ENCODE peak calls at places on chromosomes 4 and X, in ten cellular contexts. T is right cardiac atrium; F is MG63; L is brain microvascular endothelial cell; H is CD8-positive, alpha-beta memory T cell; R is BJ; Y is cardiac fibroblast; N is mucosa of descending colon; M is CD8-positive, alpha-beta T cell; U is heart right ventricle. D is an unnamed sample.

GRCh38 chrX:42366181-42366580 is 411.8 kb downstream of the PPP1R2C start:
- DNase-seq in T (no peak), F (no peak), L (no peak), H (no peak), R (no peak), Y (no peak), N (no peak), M (no peak), U (no peak), D (no peak)

GRCh38 chrX:99353412-99353811 is 1056.7 kb downstream of the PCDH19 start:
- DNase-seq in T (no peak), F (no peak), L (no peak), H (no peak), R (no peak), Y (no peak), N (no peak), M (no peak), U (no peak), D (no peak)

GRCh38 chr4:185394568-185395254 is 1.0 kb downstream of the LRP2BP start:
- DNase-seq in T (no peak), F (no peak), L (no peak), H (no peak), R (no peak), Y (no peak), N (no peak), M (no peak), U (no peak), D (no peak)

GRCh38 chr4:73435984-73436383 is at the start of gene AFP:
- DNase-seq in T (no peak), F (no peak), L (no peak), H (no peak), R (no peak), Y (no peak), N (no peak), M (no peak), U (no peak), D (no peak)

GRCh38 chr4:93409035-93409434 is 419.5 kb upstream of the ATOH1 start:
- DNase-seq in T (no peak), F (no peak), L (no peak), H (no peak), R (no peak), Y (no peak), N (no peak), M (no peak), U (no peak), D (no peak)

GRCh38 chr4:3767569-3768288 is 1.5 kb downstream of the ADRA2C start:
- DNase-seq in T (no peak), F (no peak), L (no peak), H (no peak), R (no peak), Y (peak), N (peak), M (no peak), U (no peak), D (no peak)

GRCh38 chr4:41160856-41161255 is 53.5 kb downstream of the APBB2 start:
- DNase-seq in T (no peak), F (no peak), L (peak), H (no peak), R (no peak), Y (no peak), N (no peak), M (no peak), U (no peak), D (no peak)

GRCh38 chrX:635428-636192 is 5.0 kb downstream of the SHOX start:
- DNase-seq in T (no peak), F (no peak), L (no peak), H (no peak), R (no peak), Y (no peak), N (no peak), M (no peak), U (no peak), D (no peak)

GRCh38 chrX:69116077-69116476 is 49.2 kb downstream of the PJA1 start:
- DNase-seq in T (no peak), F (no peak), L (no peak), H (no peak), R (no peak), Y (no peak), N (no peak), M (no peak), U (no peak), D (no peak)

GRCh38 chrX:2572740-2573139 is 72.0 kb upstream of the DHRSX start:
- DNase-seq in T (no peak), F (peak), L (peak), H (no peak), R (no peak), Y (peak), N (no peak), M (no peak), U (no peak), D (no peak)

GRCh38 chr4:56723201-56723605 is 42.1 kb upstream of the HOPX start:
- DNase-seq in T (no peak), F (no peak), L (no peak), H (no peak), R (no peak), Y (no peak), N (no peak), M (no peak), U (no peak), D (no peak)

GRCh38 chrX:67939270-67939669 is 395.4 kb downstream of the AR start:
- DNase-seq in T (no peak), F (no peak), L (no peak), H (no peak), R (no peak), Y (no peak), N (no peak), M (no peak), U (no peak), D (no peak)

GRCh38 chr4:181998588-181998987 is 244.6 kb upstream of the TENM3 start:
- DNase-seq in T (no peak), F (no peak), L (no peak), H (no peak), R (no peak), Y (no peak), N (no peak), M (no peak), U (no peak), D (no peak)

GRCh38 chr4:74376888-74377483 is 12.0 kb downstream of the EREG start:
- DNase-seq in T (no peak), F (no peak), L (peak), H (peak), R (no peak), Y (peak), N (peak), M (no peak), U (no peak), D (peak)

GRCh38 chrX:122439836-122440235 is 744.2 kb upstream of the GRIA3 start:
- DNase-seq in T (no peak), F (no peak), L (no peak), H (no peak), R (no peak), Y (no peak), N (no peak), M (no peak), U (no peak), D (no peak)

GRCh38 chr4:106588906-106589305 is 220.3 kb upstream of the GIMD1 start:
- DNase-seq in T (no peak), F (no peak), L (no peak), H (no peak), R (no peak), Y (no peak), N (no peak), M (no peak), U (no peak), D (no peak)

GRCh38 chrX:139820358-139820984 is 112.4 kb downstream of the ATP11C start:
- DNase-seq in T (no peak), F (no peak), L (no peak), H (no peak), R (no peak), Y (no peak), N (no peak), M (no peak), U (no peak), D (no peak)

GRCh38 chrX:139825618-139826017 is 107.2 kb downstream of the ATP11C start:
- DNase-seq in T (no peak), F (no peak), L (no peak), H (no peak), R (no peak), Y (no peak), N (no peak), M (no peak), U (no peak), D (no peak)

GRCh38 chrX:139828037-139828436 is 104.8 kb downstream of the ATP11C start:
- DNase-seq in T (no peak), F (no peak), L (no peak), H (no peak), R (no peak), Y (peak), N (no peak), M (no peak), U (no peak), D (no peak)

GRCh38 chrX:139826065-139827044 is 106.5 kb downstream of the ATP11C start:
- DNase-seq in T (no peak), F (peak), L (peak), H (no peak), R (peak), Y (peak), N (no peak), M (no peak), U (no peak), D (no peak)

GRCh38 chrX:139823806-139824205 is 109.0 kb downstream of the ATP11C start:
- DNase-seq in T (peak), F (peak), L (peak), H (no peak), R (no peak), Y (peak), N (no peak), M (no peak), U (no peak), D (no peak)
- H3K4me3 ChIP-seq in T (no peak), F (no peak), L (no peak), H (no peak), R (no peak), Y (no peak), N (no peak), M (no peak), U (no peak), D (no peak)

GRCh38 chrX:65671286-65671685 is 3.8 kb downstream of the MSN start:
- DNase-seq in T (no peak), F (no peak), L (no peak), H (no peak), R (no peak), Y (no peak), N (no peak), M (no peak), U (no peak), D (no peak)
- H3K4me3 ChIP-seq in T (peak), F (no peak), L (no peak), H (peak), R (no peak), Y (no peak), N (no peak), M (peak), U (peak), D (no peak)

GRCh38 chr4:5713861-5714260 is 2.9 kb downstream of the EVC start:
- DNase-seq in T (no peak), F (no peak), L (no peak), H (no peak), R (no peak), Y (no peak), N (no peak), M (no peak), U (no peak), D (no peak)

GRCh38 chr4:5716391-5716790 is 5.4 kb downstream of the EVC start:
- DNase-seq in T (no peak), F (no peak), L (no peak), H (no peak), R (no peak), Y (no peak), N (no peak), M (no peak), U (no peak), D (no peak)

GRCh38 chr4:5717449-5718158 is 6.6 kb downstream of the EVC start:
- DNase-seq in T (no peak), F (no peak), L (no peak), H (no peak), R (no peak), Y (no peak), N (no peak), M (no peak), U (no peak), D (no peak)

GRCh38 chr4:5712931-5713330 is 1.9 kb downstream of the EVC start:
- DNase-seq in T (no peak), F (no peak), L (no peak), H (no peak), R (no peak), Y (no peak), N (no peak), M (no peak), U (no peak), D (no peak)

GRCh38 chr4:5715357-5715756 is 4.4 kb downstream of the EVC start:
- DNase-seq in T (no peak), F (no peak), L (no peak), H (no peak), R (no peak), Y (no peak), N (no peak), M (no peak), U (no peak), D (no peak)
- H3K4me3 ChIP-seq in T (no peak), F (no peak), L (no peak), H (no peak), R (no peak), Y (no peak), N (no peak), M (no peak), U (no peak), D (no peak)

DNA sequence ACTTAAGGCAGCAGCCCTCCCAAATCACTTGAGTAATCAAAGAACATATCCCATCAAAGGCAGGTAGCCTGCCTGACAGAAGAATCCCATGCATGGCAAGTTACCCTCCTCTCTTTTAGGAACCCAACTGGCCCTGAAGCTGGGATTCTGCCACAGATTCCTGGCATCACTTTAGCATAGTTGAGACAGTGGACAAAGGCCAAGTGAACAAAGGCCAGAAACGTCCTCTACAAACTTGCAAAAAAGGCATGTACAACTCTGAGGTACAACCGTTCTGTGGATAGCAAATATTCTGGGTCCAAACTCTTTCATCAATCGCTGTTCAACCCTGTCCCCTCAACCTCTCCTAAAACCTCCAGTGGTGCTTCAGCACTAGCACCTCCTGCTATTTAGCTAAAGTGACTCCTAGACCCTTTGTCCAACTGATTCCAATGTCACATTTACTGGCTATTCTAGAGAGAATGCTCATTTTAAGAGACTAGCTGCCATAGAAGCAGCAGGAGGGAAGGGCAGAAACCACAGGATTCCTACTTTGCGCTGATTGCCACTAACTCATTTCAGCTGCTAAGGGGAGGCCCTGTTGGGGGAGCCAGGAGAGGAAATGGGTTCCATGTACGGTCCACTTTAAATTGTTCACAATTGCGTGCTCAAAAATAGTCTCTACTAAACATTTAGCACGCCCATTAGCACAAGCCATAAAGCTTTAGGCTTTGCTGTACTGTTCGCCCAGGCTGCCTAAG is 105.9 kb downstream of the SHROOM4 start:
- DNase-seq in T (no peak), F (no peak), L (no peak), H (no peak), R (no peak), Y (no peak), N (no peak), M (no peak), U (peak), D (no peak)
- H3K4me3 ChIP-seq in T (no peak), F (no peak), L (no peak), H (no peak), R (no peak), Y (no peak), N (no peak), M (no peak), U (no peak), D (no peak)